ENCODE peak calls at places on chromosomes 13 and 19, in four cellular contexts. N is heart left ventricle, F is right lobe of liver, B is IMR-90. W is an unnamed sample.

GRCh38 chr19:16383584-16384161 is 59.0 kb downstream of the KLF2 start:
- DNase-seq in N (no peak), F (no peak), B (no peak), W (no peak)

GRCh38 chr13:98785405-98785804 is 32.9 kb upstream of the SLC15A1 start:
- DNase-seq in B (no peak), F (no peak), N (no peak), W (no peak)

GRCh38 chr19:29596885-29597525 is 9.1 kb upstream of the POP4 start:
- DNase-seq in N (no peak), F (no peak), B (peak; percentile 40), W (no peak)

GRCh38 chr19:13839938-13840750 is 36.8 kb upstream of the NANOS3 start:
- DNase-seq in N (peak; percentile 83), F (peak; percentile 63), B (peak; percentile 51), W (no peak)

GRCh38 chr19:50328257-50329145 is 676 bp downstream of the KCNC3 start:
- DNase-seq in B (no peak), N (no peak), F (no peak), W (no peak)

GRCh38 chr13:102651392-102651791 is 43.5 kb downstream of the METTL21C start:
- DNase-seq in F (no peak), B (peak; percentile 61), N (no peak), W (no peak)

GRCh38 chr19:49809155-49809986 is 3.7 kb downstream of the FUZ start:
- DNase-seq in B (no peak), F (peak; percentile 80), N (peak; percentile 77), W (peak; percentile 47)

GRCh38 chr19:8423821-8424223 is 10.7 kb downstream of the MARCHF2 start:
- DNase-seq in B (peak; percentile 97), F (peak; percentile 93), N (peak; percentile 96), W (peak; percentile 99)

GRCh38 chr19:46495789-46496099 is at the start of gene PNMA8B:
- DNase-seq in B (peak; percentile 27), F (peak; percentile 30), N (peak; percentile 64), W (no peak)

GRCh38 chr19:5961969-5962945 is 15.7 kb downstream of the RANBP3 start:
- DNase-seq in F (peak; percentile 74), N (no peak), B (peak; percentile 66), W (no peak)

GRCh38 chr13:110407531-110407930 is 100.4 kb downstream of the COL4A2 start:
- DNase-seq in B (no peak), N (no peak), F (no peak), W (no peak)

GRCh38 chr19:42249149-42249750 is 5.7 kb downstream of the ERF start:
- DNase-seq in B (no peak), N (no peak), F (no peak), W (no peak)

GRCh38 chr19:46753420-46754155 is 7.3 kb upstream of the STRN4 start:
- DNase-seq in F (no peak), N (no peak), B (no peak), W (no peak)

GRCh38 chr19:56153507-56153906 is 12.4 kb downstream of the ZNF444 start:
- DNase-seq in N (no peak), B (no peak), F (no peak), W (no peak)
- TF ChIP-seq POLR2A in N (no peak), B (no peak), F (no peak), W (no peak)

DNA sequence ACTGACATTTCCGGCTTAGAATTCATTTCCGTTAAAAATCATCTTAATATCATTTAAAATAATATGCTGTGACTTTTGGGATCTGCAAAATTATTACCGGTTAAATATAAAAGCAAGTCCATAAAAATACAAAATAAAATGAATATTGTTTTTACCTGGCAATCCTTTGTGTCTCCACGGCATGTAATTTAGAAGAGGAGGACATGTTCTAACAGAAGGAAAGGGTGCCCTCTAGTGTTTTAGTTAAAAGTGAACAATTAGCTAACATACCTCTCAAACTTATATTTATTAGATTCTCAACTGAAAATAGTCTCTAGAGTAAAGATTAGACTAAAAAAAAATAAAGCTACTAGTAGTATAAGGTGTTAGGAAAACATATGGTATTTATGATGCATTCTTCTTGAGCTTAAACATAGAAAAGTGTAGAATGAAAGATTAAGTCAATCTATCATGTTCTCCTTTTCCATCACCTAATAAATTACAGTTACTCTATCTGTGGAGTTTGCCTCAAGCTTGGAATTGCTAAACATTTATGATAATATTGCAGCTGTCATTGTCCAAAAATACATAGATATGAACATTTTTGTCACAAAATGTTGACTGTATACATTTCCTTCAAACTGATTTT is 676.7 kb upstream of the SPRY2 start:
- DNase-seq in B (peak; percentile 25), N (no peak), F (no peak), W (no peak)
- TF ChIP-seq CTCF in B (peak; percentile 47), N (peak; percentile 57), F (peak; percentile 67), W (peak; percentile 73)

GRCh38 chr13:78777973-78778372 is 119.0 kb upstream of the OBI1 start:
- DNase-seq in B (no peak), N (no peak), F (no peak), W (no peak)
- H3K9me3 ChIP-seq in B (no peaks in the 10 kb centered on the region), N (no peaks in the 10 kb centered on the region), F (no peaks in the 10 kb centered on the region), W (no peaks in the 10 kb centered on the region)

DNA sequence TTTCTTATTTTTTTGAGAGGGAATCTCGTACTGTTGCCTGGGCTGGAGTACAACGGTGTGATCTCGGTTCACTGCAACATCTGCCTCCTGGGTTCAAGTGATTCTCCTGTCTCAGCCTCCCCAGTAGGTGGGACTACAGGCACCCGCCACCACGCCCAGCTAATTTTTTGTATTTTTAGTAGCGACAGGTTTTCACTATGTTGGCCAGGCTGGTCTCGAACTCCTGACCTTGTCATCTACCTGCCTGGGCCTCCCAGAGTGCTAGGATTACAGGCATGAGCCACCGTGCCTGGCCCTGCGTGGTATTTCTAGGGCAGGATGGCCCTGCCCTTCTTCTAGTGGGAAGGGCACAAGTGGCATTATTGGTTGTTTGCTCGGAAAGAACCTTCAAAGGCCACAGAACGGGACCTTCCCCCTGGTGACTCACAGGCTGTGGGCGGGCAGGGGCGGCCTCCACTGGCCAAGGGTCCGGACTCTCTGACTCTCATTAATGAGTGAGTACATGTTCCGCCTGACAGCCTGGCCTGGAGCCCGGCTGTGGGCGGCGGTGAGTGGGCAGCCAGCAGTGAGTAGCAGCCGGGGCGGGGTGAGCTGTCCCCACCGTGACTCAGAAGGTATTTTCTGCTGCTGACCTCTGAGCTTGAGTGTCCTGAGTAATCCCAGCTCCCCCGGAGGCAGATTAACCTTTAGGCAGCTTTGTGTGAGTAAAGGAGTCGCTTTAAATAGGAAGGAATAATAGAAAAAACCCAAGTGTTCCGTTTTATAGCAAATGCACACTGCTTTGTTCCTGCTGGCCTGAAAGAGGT is 5.1 kb downstream of the DOT1L start:
- DNase-seq in F (peak; percentile 97), N (peak; percentile 99), B (peak; percentile 99), W (peak; percentile 97)
- TF ChIP-seq POLR2A in F (peak; percentile 69), N (peak; percentile 52), B (peak; percentile 65), W (no peak)

W was measured in tibial nerve.